ENCODE peak calls at places on chromosome X, in nine cellular contexts. U is left cardiac atrium; O is psoas muscle; Q is lower leg skin; V is AG08396; T is activated effector memory CD4-positive, alpha-beta T cell treated with Interleukin-2 at 50 U/mL for 16 hours; G is epithelial cell of esophagus; F is cerebellar cortex; Y is lung microvascular endothelial cell. P is an unnamed sample.

GRCh38 chrX:133419911-133420310 is 4.6 kb upstream of the GPC4 start:
- DNase-seq in U (no peak), O (no peak), Q (no peak), V (no peak), T (no peak), G (no peak), F (no peak), Y (no peak), P (no peak)

GRCh38 chrX:74371823-74372222 is 49.5 kb upstream of the SLC16A2 start:
- DNase-seq in U (no peak), O (no peak), Q (no peak), V (no peak), T (no peak), G (peak), F (no peak), Y (no peak), P (no peak)

GRCh38 chrX:11423362-11423818 is 130.2 kb downstream of the AMELX start:
- DNase-seq in U (no peak), O (no peak), Q (no peak), V (peak), T (no peak), G (no peak), F (no peak), Y (peak), P (no peak)

GRCh38 chrX:68880846-68881513 is 52.2 kb downstream of the EFNB1 start:
- DNase-seq in U (no peak), O (no peak), Q (no peak), V (no peak), T (no peak), G (no peak), F (no peak), Y (no peak), P (no peak)

GRCh38 chrX:12999422-12999821 is 24.5 kb downstream of the TMSB4X start:
- DNase-seq in U (no peak), O (no peak), Q (no peak), V (no peak), T (no peak), G (no peak), F (no peak), Y (no peak), P (no peak)

GRCh38 chrX:122094611-122095010 is 1047.2 kb downstream of the GLUD2 start:
- DNase-seq in U (no peak), O (no peak), Q (no peak), V (no peak), T (no peak), G (peak), F (no peak), Y (no peak), P (no peak)

GRCh38 chrX:30215357-30215843 is at the start of gene MAGEB2:
- DNase-seq in U (no peak), O (no peak), Q (no peak), V (no peak), T (no peak), G (no peak), F (no peak), Y (peak), P (no peak)

GRCh38 chrX:110418220-110418856 is 59.7 kb downstream of the RTL9 start:
- DNase-seq in U (peak), O (no peak), Q (no peak), V (peak), T (no peak), G (peak), F (peak), Y (peak), P (peak)

GRCh38 chrX:109619816-109620215 is 5.2 kb downstream of the KCNE5 start:
- DNase-seq in U (no peak), O (no peak), Q (no peak), V (no peak), T (no peak), G (no peak), F (peak), Y (no peak), P (no peak)

GRCh38 chrX:153971632-153972367 is at the start of gene HCFC1:
- DNase-seq in U (peak), O (peak), Q (peak), V (peak), T (peak), G (peak), F (peak), Y (peak), P (peak)

P was measured in heart right ventricle.